ENCODE peak calls at places on chromosomes 1 and 21, in four cellular contexts. B is GM12878, F is K562, N is HepG2. A is an unnamed sample.

GRCh38 chr1:180382326-180383115 is 119.9 kb downstream of the ACBD6 start:
- DNase-seq in B (no peak), F (no peak), N (no peak), A (no peak)

GRCh38 chr1:203440780-203441179 is 34.8 kb upstream of the PRELP start:
- DNase-seq in B (no peak), F (no peak), N (no peak), A (no peak)

GRCh38 chr21:43936186-43936967 is 71.4 kb downstream of the AGPAT3 start:
- DNase-seq in B (no peak), F (no peak), N (no peak), A (no peak)

GRCh38 chr1:145936247-145936646 is 9.0 kb upstream of the RBM8A start:
- DNase-seq in B (no peak), F (no peak), N (no peak), A (no peak)

GRCh38 chr1:192654607-192655389 is 18.9 kb downstream of the RGS13 start:
- DNase-seq in B (no peak), F (no peak), N (no peak), A (no peak)

GRCh38 chr21:36769051-36769867 is 70.3 kb downstream of the SIM2 start:
- DNase-seq in B (no peak), F (no peak), N (no peak), A (no peak)

GRCh38 chr1:87367549-87367948 is 38.9 kb downstream of the LMO4 start:
- DNase-seq in B (no peak), F (no peak), N (no peak), A (no peak)

GRCh38 chr21:45309069-45309521 is 21.4 kb upstream of the POFUT2 start:
- DNase-seq in B (no peak), F (peak; percentile 82), N (peak; percentile 69), A (peak; percentile 95)

GRCh38 chr1:6260961-6261614 is at the start of gene GPR153:
- DNase-seq in B (no peak), F (peak; percentile 95), N (no peak), A (peak; percentile 73)

GRCh38 chr1:182633657-182634281 is 29.6 kb upstream of the RGS16 start:
- DNase-seq in B (no peak), F (no peak), N (no peak), A (no peak)

GRCh38 chr1:6418668-6419396 is 887 bp downstream of the HES2 start:
- DNase-seq in B (no peak), F (no peak), N (no peak), A (no peak)

GRCh38 chr1:180486092-180486491 is 16.3 kb downstream of the ACBD6 start:
- DNase-seq in B (no peak), F (peak; percentile 31), N (no peak), A (no peak)

GRCh38 chr1:209989525-209989924 is 51.5 kb downstream of the SYT14 start:
- DNase-seq in B (no peak), F (peak; percentile 12), N (no peak), A (no peak)

GRCh38 chr1:57860333-57860732 is 436.5 kb upstream of the DAB1 start:
- DNase-seq in B (no peak), F (no peak), N (no peak), A (no peak)

GRCh38 chr1:111334169-111334568 is 43.5 kb downstream of the CHIA start:
- DNase-seq in B (peak; percentile 33), F (peak; percentile 22), N (peak; percentile 50), A (no peak)

GRCh38 chr1:113452921-113453770 is 62.8 kb downstream of the MAGI3 start:
- DNase-seq in B (no peak), F (peak; percentile 20), N (peak; percentile 32), A (no peak)

GRCh38 chr1:196608401-196609113 is at the start of gene KCNT2:
- DNase-seq in B (no peak), F (peak; percentile 13), N (no peak), A (peak; percentile 94)

GRCh38 chr1:86516366-86516765 is 30.5 kb upstream of the CLCA4 start:
- DNase-seq in B (no peak), F (no peak), N (no peak), A (no peak)

GRCh38 chr1:14763977-14764376 is 165.5 kb downstream of the KAZN start:
- DNase-seq in B (no peak), F (no peak), N (no peak), A (no peak)

GRCh38 chr1:150970818-150971582 is 3.6 kb downstream of the CERS2 start:
- DNase-seq in B (no peak), F (no peak), N (peak; percentile 97), A (no peak)

GRCh38 chr1:234546387-234546704 is 63.6 kb downstream of the IRF2BP2 start:
- DNase-seq in B (no peak), F (no peak), N (no peak), A (no peak)

GRCh38 chr1:119715542-119715941 is 3.8 kb downstream of the PHGDH start:
- DNase-seq in B (no peak), F (no peak), N (no peak), A (no peak)

GRCh38 chr1:226980565-226981385 is 40.7 kb downstream of the COQ8A start:
- DNase-seq in B (no peak), F (no peak), N (no peak), A (no peak)

GRCh38 chr1:33036051-33036525 is 595 bp downstream of the AK2 start:
- DNase-seq in B (no peak), F (peak; percentile 49), N (peak; percentile 37), A (no peak)

GRCh38 chr1:228405200-228405978 is 1.2 kb downstream of the TRIM11 start:
- DNase-seq in B (no peak), F (no peak), N (no peak), A (no peak)

GRCh38 chr1:118739421-118739930 is 248.7 kb downstream of the TBX15 start:
- DNase-seq in B (no peak), F (no peak), N (no peak), A (no peak)

GRCh38 chr1:52920791-52921291 is 699 bp downstream of the ECHDC2 start:
- DNase-seq in B (no peak), F (no peak), N (no peak), A (no peak)

DNA sequence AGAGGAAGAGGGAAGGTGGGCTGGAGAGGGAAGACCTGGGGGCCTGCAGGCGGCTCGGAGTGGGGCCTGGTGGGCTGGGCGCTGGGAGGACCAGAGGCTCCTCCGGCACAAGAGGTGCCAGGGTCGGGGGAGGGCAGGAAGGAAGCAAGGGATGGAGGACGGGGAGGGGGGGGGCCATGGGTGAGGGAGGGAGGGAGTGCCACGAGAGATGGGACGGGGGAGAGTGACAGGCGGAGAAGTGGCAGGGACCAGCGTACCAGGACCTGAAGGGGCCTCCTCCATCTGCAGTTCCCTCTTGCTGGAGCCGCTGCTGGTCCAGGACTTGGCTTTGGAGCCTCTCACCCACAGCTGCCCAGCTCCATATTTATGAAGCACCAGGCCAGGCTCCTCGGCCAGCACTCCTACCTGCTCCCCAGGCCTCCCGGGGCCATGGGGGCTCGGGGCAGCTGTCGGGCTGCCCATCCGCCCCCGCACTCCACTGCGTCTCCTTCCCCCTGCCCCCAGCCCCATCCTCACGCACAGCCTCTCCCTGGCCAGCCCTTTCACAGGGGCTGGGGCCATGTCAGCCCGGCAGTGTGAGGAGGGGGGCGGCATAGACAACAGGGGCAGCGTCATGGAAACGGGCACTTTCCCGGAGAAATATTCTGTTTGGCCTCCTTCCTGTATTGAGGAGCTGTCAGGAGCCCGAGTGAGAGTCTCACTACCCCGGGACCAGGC is 87.5 kb downstream of the CASZ1 start:
- DNase-seq in B (no peak), F (no peak), N (no peak), A (no peak)
- TF ChIP-seq KDM1A in B (no peak), F (no peak), N (no peak), A (no peak)

GRCh38 chr1:245537992-245538391 is 383.2 kb downstream of the KIF26B start:
- DNase-seq in B (no peak), F (no peak), N (no peak), A (no peak)

GRCh38 chr1:245544236-245544635 is 389.5 kb downstream of the KIF26B start:
- DNase-seq in B (no peak), F (no peak), N (no peak), A (no peak)

GRCh38 chr1:245542365-245542764 is 387.6 kb downstream of the KIF26B start:
- DNase-seq in B (no peak), F (no peak), N (no peak), A (no peak)

GRCh38 chr1:245541389-245541788 is 386.6 kb downstream of the KIF26B start:
- DNase-seq in B (no peak), F (no peak), N (no peak), A (no peak)

GRCh38 chr1:245538671-245539070 is 383.9 kb downstream of the KIF26B start:
- DNase-seq in B (no peak), F (no peak), N (no peak), A (no peak)
- TF ChIP-seq BRCA1 in B (no peak), F (no peak), N (no peak), A (no peak)

GRCh38 chr1:18175530-18176377 is 68.2 kb downstream of the IGSF21 start:
- DNase-seq in B (no peak), F (no peak), N (no peak), A (no peak)

GRCh38 chr1:18174016-18174415 is 66.4 kb downstream of the IGSF21 start:
- DNase-seq in B (no peak), F (no peak), N (no peak), A (no peak)

GRCh38 chr1:18179009-18179408 is 71.4 kb downstream of the IGSF21 start:
- DNase-seq in B (no peak), F (no peak), N (no peak), A (no peak)

GRCh38 chr1:18178125-18178524 is 70.5 kb downstream of the IGSF21 start:
- DNase-seq in B (no peak), F (no peak), N (no peak), A (no peak)

GRCh38 chr1:18176619-18177018 is 69.0 kb downstream of the IGSF21 start:
- DNase-seq in B (no peak), F (no peak), N (no peak), A (no peak)
- TF ChIP-seq KDM1A in B (no peak), F (no peak), N (no peak), A (no peak)

GRCh38 chr1:208599063-208599462 is 354.9 kb upstream of the PLXNA2 start:
- DNase-seq in B (no peak), F (no peak), N (no peak), A (no peak)

GRCh38 chr1:208595745-208596144 is 351.6 kb upstream of the PLXNA2 start:
- DNase-seq in B (no peak), F (no peak), N (no peak), A (no peak)

GRCh38 chr1:208597571-208597970 is 353.4 kb upstream of the PLXNA2 start:
- DNase-seq in B (no peak), F (no peak), N (no peak), A (no peak)

GRCh38 chr1:208600456-208600855 is 356.3 kb upstream of the PLXNA2 start:
- DNase-seq in B (no peak), F (no peak), N (no peak), A (peak; percentile 48)

GRCh38 chr1:208598021-208598420 is 353.8 kb upstream of the PLXNA2 start:
- DNase-seq in B (no peak), F (no peak), N (no peak), A (no peak)
- TF ChIP-seq BRCA1 in B (no peak), F (no peak), N (no peak), A (no peak)

GRCh38 chr1:200405273-200405672 is 4.6 kb downstream of the ZNF281 start:
- DNase-seq in B (no peak), F (no peak), N (peak; percentile 32), A (no peak)
- TF ChIP-seq KDM1A in B (no peak), F (no peak), N (no peak), A (no peak)

A was measured in H1.